ENCODE peak calls at places on chromosomes 13 and 19, in seven cellular contexts. M, G, P, J, O, H and B are unnamed samples.

GRCh38 chr13:31588331-31588730 is 151.0 kb upstream of the RXFP2 start:
- DNase-seq in M (no peak), O (no peak), G (no peak), H (no peak), P (no peak), J (no peak), B (no peak)

GRCh38 chr13:84651288-84651687 is 769.0 kb upstream of the SLITRK1 start:
- DNase-seq in M (no peak), H (no peak), O (no peak), J (no peak), G (no peak), P (no peak), B (no peak)

GRCh38 chr13:94351292-94352000 is 128.0 kb downstream of the DCT start:
- DNase-seq in J (no peak), H (no peak), G (no peak), O (no peak), P (no peak), M (peak), B (peak)

GRCh38 chr19:20964798-20965197 is 41.7 kb downstream of the ZNF85 start:
- DNase-seq in J (no peak), G (no peak), P (no peak), M (no peak), H (no peak), O (peak), B (no peak)

GRCh38 chr19:3986260-3987041 is 1.2 kb upstream of the EEF2 start:
- DNase-seq in J (peak), P (peak), H (no peak), O (peak), G (peak), M (peak), B (peak)

GRCh38 chr13:52664269-52664668 is 11.6 kb downstream of the SUGT1 start:
- DNase-seq in O (no peak), H (no peak), G (no peak), P (no peak), J (no peak), M (no peak), B (no peak)

GRCh38 chr13:100803091-100803490 is 128.5 kb upstream of the TMTC4 start:
- DNase-seq in O (no peak), P (no peak), J (no peak), G (no peak), H (no peak), M (no peak), B (no peak)

GRCh38 chr19:58498316-58499020 is 13.3 kb downstream of the SLC27A5 start:
- DNase-seq in H (no peak), P (no peak), J (no peak), G (no peak), M (no peak), O (no peak), B (no peak)

GRCh38 chr19:37953125-37953524 is 46.1 kb downstream of the SIPA1L3 start:
- DNase-seq in P (no peak), H (no peak), M (no peak), O (no peak), G (no peak), J (no peak), B (no peak)

GRCh38 chr13:108682714-108683113 is 53.3 kb downstream of the MYO16 start:
- DNase-seq in H (no peak), P (no peak), O (no peak), M (no peak), J (no peak), G (no peak), B (no peak)

GRCh38 chr19:38683393-38684077 is 36.1 kb downstream of the ACTN4 start:
- DNase-seq in J (peak), O (peak), H (no peak), P (peak), G (no peak), M (peak), B (peak)

GRCh38 chr13:45119469-45119989 is 781 bp upstream of the GTF2F2 start:
- DNase-seq in J (no peak), M (peak), H (no peak), P (peak), G (peak), O (no peak), B (no peak)

GRCh38 chr19:41701401-41702075 is 6.9 kb upstream of the CEACAM5 start:
- DNase-seq in P (peak), J (no peak), H (no peak), G (no peak), M (peak), O (no peak), B (no peak)